ENCODE peak calls at places on chromosomes 7 and 10, in nine cellular contexts. M, K, T, W, G, U, X, S and J are unnamed samples.

GRCh38 chr10:24706479-24707118 is 17.1 kb downstream of the ARHGAP21 start:
- DNase-seq in G (peak), T (no peak), M (peak), S (peak), W (peak), K (no peak), X (peak), U (peak), J (peak)

GRCh38 chr10:86899128-86899527 is 58.3 kb downstream of the MMRN2 start:
- DNase-seq in U (no peak), K (no peak), M (no peak), W (no peak), T (no peak), S (no peak), X (no peak), G (no peak), J (no peak)

GRCh38 chr7:49037348-49038210 is 113.2 kb downstream of the CDC14C start:
- DNase-seq in X (no peak), K (no peak), T (no peak), M (no peak), G (no peak), S (no peak), W (no peak), U (no peak), J (no peak)

GRCh38 chr10:52314007-52314821 is at the start of gene DKK1:
- DNase-seq in W (peak), M (peak), G (no peak), X (peak), T (peak), U (peak), S (peak), K (no peak), J (no peak)

GRCh38 chr7:16465469-16466086 is at the start of gene SOSTDC1:
- DNase-seq in S (peak), T (no peak), M (no peak), K (no peak), G (no peak), U (no peak), X (peak), W (peak), J (no peak)

GRCh38 chr7:37312608-37313007 is 136.1 kb downstream of the ELMO1 start:
- DNase-seq in M (no peak), X (no peak), G (no peak), U (peak), W (no peak), S (no peak), T (no peak), K (no peak), J (no peak)

GRCh38 chr10:43043773-43044394 is 33.0 kb upstream of the RET start:
- DNase-seq in U (no peak), K (no peak), W (no peak), G (no peak), T (peak), S (no peak), X (no peak), M (no peak), J (no peak)

GRCh38 chr10:60397792-60398191 is 8.1 kb upstream of the ANK3 start:
- DNase-seq in T (no peak), M (peak), S (no peak), K (no peak), U (no peak), G (no peak), W (no peak), X (peak), J (no peak)

GRCh38 chr7:80721880-80722595 is 83.6 kb downstream of the CD36 start:
- DNase-seq in M (peak), U (peak), T (peak), K (no peak), G (no peak), X (peak), S (peak), W (peak), J (peak)

GRCh38 chr7:73972614-73973013 is 55.4 kb upstream of the ELN start:
- DNase-seq in U (no peak), M (no peak), X (no peak), G (no peak), T (peak), K (no peak), S (no peak), W (no peak), J (no peak)

GRCh38 chr10:84256510-84257342 is 11.9 kb downstream of the RGR start:
- DNase-seq in U (no peak), K (peak), X (peak), S (peak), W (peak), M (peak), T (no peak), G (peak), J (peak)

GRCh38 chr10:4527281-4527960 is 298.6 kb upstream of the AKR1E2 start:
- DNase-seq in K (no peak), W (peak), M (peak), G (no peak), X (peak), T (no peak), S (no peak), U (no peak), J (peak)

GRCh38 chr7:151122276-151122675 is 36.0 kb downstream of the AGAP3 start:
- DNase-seq in G (no peak), W (no peak), M (no peak), U (no peak), X (no peak), T (peak), S (no peak), K (no peak), J (no peak)

GRCh38 chr10:44578271-44578670 is 193.4 kb upstream of the CXCL12 start:
- DNase-seq in X (no peak), M (no peak), K (peak), W (no peak), U (no peak), G (no peak), S (no peak), T (no peak), J (no peak)

GRCh38 chr10:88019753-88020152 is 156.3 kb downstream of the PTEN start:
- DNase-seq in W (no peak), X (peak), K (no peak), M (peak), T (no peak), G (no peak), S (no peak), U (peak), J (no peak)

GRCh38 chr7:130831817-130832481 is 97.9 kb upstream of the KLF14 start:
- DNase-seq in T (no peak), U (peak), M (peak), S (peak), K (peak), G (peak), X (peak), W (peak), J (no peak)

GRCh38 chr10:36675458-36675880 is 449.9 kb upstream of the ANKRD30A start:
- DNase-seq in X (peak), G (no peak), U (peak), T (no peak), M (peak), K (no peak), S (no peak), W (peak), J (peak)

GRCh38 chr7:46955526-46955925 is 626.4 kb downstream of the TNS3 start:
- DNase-seq in W (peak), K (no peak), T (no peak), M (no peak), X (no peak), U (no peak), S (no peak), G (no peak), J (no peak)

GRCh38 chr7:46649896-46650295 is 728.8 kb upstream of the IGFBP3 start:
- DNase-seq in M (no peak), X (no peak), G (no peak), T (no peak), S (no peak), U (no peak), W (no peak), K (no peak), J (no peak)

GRCh38 chr7:129889133-129889854 is 63.5 kb downstream of the UBE2H start:
- DNase-seq in S (no peak), G (no peak), X (no peak), K (no peak), M (peak), U (peak), T (no peak), W (no peak), J (no peak)

GRCh38 chr7:14748461-14748860 is 154.1 kb downstream of the DGKB start:
- DNase-seq in G (no peak), X (peak), M (peak), K (no peak), T (no peak), S (no peak), U (peak), W (peak), J (peak)

GRCh38 chr7:118642396-118642795 is 417.9 kb downstream of the ANKRD7 start:
- DNase-seq in X (no peak), U (peak), K (no peak), W (no peak), G (no peak), M (no peak), T (no peak), S (no peak), J (no peak)

GRCh38 chr10:24428410-24428782 is 219.5 kb downstream of the KIAA1217 start:
- DNase-seq in M (peak), T (no peak), X (peak), W (peak), K (no peak), G (no peak), S (no peak), U (peak), J (no peak)

GRCh38 chr7:87220734-87221215 is 1.2 kb upstream of the TMEM243 start:
- DNase-seq in K (no peak), U (peak), X (peak), S (peak), T (no peak), G (no peak), W (peak), M (no peak), J (no peak)

GRCh38 chr10:86668297-86669165 is at the start of gene LDB3:
- DNase-seq in S (peak), W (no peak), G (no peak), K (peak), T (no peak), U (peak), X (no peak), M (peak), J (no peak)

GRCh38 chr7:87312215-87312865 is 33.1 kb upstream of the CROT start:
- DNase-seq in X (peak), M (peak), G (peak), S (peak), W (peak), U (peak), T (no peak), K (peak), J (peak)

GRCh38 chr10:4195214-4195613 is 410.2 kb upstream of the KLF6 start:
- DNase-seq in S (no peak), X (peak), T (no peak), U (peak), G (no peak), W (peak), M (peak), K (no peak), J (no peak)

GRCh38 chr7:74481458-74482324 is 28.0 kb downstream of the GTF2IRD1 start:
- DNase-seq in S (no peak), U (peak), M (peak), W (peak), T (no peak), G (no peak), X (peak), K (no peak), J (no peak)

GRCh38 chr10:132850896-132851295 is 64.9 kb upstream of the NKX6-2 start:
- DNase-seq in S (no peak), U (no peak), W (no peak), K (peak), X (no peak), G (no peak), T (no peak), M (no peak), J (no peak)

GRCh38 chr10:133445751-133446708 is 7.7 kb upstream of the SCART1 start:
- DNase-seq in T (no peak), G (no peak), M (no peak), S (peak), U (no peak), W (no peak), K (no peak), X (no peak), J (no peak)

GRCh38 chr7:124810605-124811004 is 45.0 kb upstream of the GPR37 start:
- DNase-seq in T (no peak), U (no peak), G (no peak), W (no peak), M (no peak), K (no peak), S (no peak), X (no peak), J (no peak)

GRCh38 chr7:108452707-108453106 is 3.5 kb downstream of the NRCAM start:
- DNase-seq in M (peak), W (peak), X (peak), G (no peak), K (peak), S (peak), U (peak), T (no peak), J (no peak)

GRCh38 chr10:129730272-129730992 is 233.6 kb downstream of the EBF3 start:
- DNase-seq in X (no peak), M (no peak), S (no peak), U (no peak), G (no peak), T (no peak), K (no peak), W (no peak), J (no peak)

GRCh38 chr7:1986366-1987083 is 246.2 kb downstream of the MAD1L1 start:
- DNase-seq in W (no peak), X (no peak), T (peak), M (no peak), S (no peak), U (no peak), K (no peak), G (peak), J (no peak)

GRCh38 chr10:9102026-9102425 is 1047.5 kb downstream of the GATA3 start:
- DNase-seq in G (no peak), M (no peak), W (peak), T (no peak), X (no peak), U (no peak), K (no peak), S (peak), J (no peak)

GRCh38 chr10:65204999-65205398 is 1683.8 kb downstream of the REEP3 start:
- DNase-seq in K (no peak), W (no peak), M (no peak), T (no peak), U (no peak), S (no peak), G (no peak), X (no peak), J (no peak)

GRCh38 chr10:109996225-109996624 is 11.6 kb upstream of the ADD3 start:
- DNase-seq in G (no peak), T (no peak), W (peak), X (peak), M (no peak), S (peak), K (peak), U (no peak), J (no peak)
- H3K4me3 ChIP-seq in G (no peak), T (no peak), W (no peak), X (no peak), M (no peak), S (no peak), K (no peak), U (no peak), J (no peak)

GRCh38 chr7:141057788-141058187 is 16.1 kb upstream of the TMEM178B start:
- DNase-seq in S (no peak), W (no peak), U (no peak), X (no peak), K (no peak), T (no peak), M (no peak), G (no peak), J (no peak)

GRCh38 chr7:141053626-141054025 is 20.2 kb upstream of the TMEM178B start:
- DNase-seq in W (no peak), U (no peak), S (no peak), X (no peak), M (no peak), G (peak), T (no peak), K (no peak), J (no peak)

DNA sequence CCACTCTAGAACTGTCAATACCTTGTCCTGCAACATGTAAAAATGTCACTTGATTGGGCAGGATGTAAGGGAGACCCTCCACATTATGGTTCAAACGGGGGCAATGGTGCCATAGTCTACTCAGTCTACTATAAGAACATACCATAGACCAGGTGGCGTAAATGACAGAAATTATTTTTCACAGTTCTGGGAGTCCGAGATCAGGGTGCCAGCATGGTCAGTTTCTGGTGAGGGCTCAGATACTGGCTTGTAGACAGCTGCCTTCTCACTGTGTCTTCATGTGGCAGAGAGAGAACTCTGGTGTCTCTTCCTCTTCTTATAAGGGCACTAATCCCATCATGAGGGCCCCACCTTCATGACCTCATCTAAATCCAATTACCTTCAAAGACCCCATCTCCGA is 18.7 kb upstream of the TMEM178B start:
- DNase-seq in K (no peak), X (no peak), T (no peak), G (no peak), U (no peak), M (no peak), S (no peak), W (no peak), J (no peak)
- H3K4me3 ChIP-seq in K (no peak), X (no peak), T (no peak), G (no peak), U (no peak), M (no peak), S (no peak), W (no peak), J (no peak)

GRCh38 chr7:157339777-157340677 is 3.2 kb downstream of the DNAJB6 start:
- DNase-seq in S (peak), K (peak), W (peak), X (peak), U (peak), G (peak), T (peak), M (peak), J (peak)

GRCh38 chr7:157336383-157337315 is at the start of gene DNAJB6:
- DNase-seq in S (peak), G (peak), U (peak), W (peak), X (peak), K (peak), M (peak), T (peak), J (peak)

GRCh38 chr7:157335256-157335655 is 1.5 kb upstream of the DNAJB6 start:
- DNase-seq in K (no peak), M (no peak), U (no peak), X (peak), S (no peak), T (no peak), W (no peak), G (no peak), J (no peak)

GRCh38 chr7:157335991-157336382 is 817 bp upstream of the DNAJB6 start:
- DNase-seq in G (no peak), W (no peak), X (no peak), T (no peak), K (no peak), M (no peak), U (no peak), S (no peak), J (no peak)

DNA sequence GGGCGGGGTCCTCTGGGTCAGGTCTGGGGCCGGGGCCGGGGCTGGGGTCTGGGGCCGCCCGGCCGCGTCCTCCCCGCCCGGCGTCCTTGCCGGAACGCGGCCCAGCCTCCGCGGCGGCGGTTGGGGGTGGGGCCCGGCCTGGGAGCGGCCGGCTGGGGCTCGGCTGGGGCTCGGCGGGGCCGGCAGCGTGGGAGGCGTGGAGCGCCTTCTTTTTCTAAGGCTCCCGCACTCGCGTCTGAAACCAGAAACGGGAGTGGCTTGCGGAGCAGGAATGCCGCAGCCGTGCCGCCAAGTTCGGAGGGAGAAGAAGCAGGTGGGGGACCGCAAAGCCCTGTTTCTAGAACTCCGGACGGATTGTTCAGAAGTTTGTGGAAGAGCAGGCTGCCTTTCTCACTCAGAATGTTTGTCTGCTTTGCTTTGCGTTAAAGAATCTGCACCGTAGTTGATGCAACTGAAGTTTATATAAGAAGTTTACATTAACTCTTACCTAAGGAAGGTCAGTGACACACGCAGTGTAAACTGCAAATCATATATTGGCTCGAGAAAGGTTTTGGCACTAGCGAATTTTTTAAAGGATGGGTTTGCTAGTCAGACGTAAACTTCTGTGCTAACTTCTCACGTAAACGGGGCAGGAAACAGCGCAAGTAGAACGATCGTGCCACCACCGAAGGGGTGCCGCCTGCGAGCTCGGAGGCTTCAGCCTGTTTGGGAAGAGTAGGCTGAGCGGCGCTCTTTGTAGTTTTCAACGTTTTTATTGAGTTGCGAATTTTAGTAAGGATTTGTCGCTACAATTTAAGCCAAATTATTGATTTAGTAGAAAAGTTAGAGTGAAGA is 729 bp downstream of the DNAJB6 start:
- DNase-seq in W (peak), K (peak), M (peak), G (peak), S (peak), T (peak), U (peak), X (peak), J (peak)
- H3K4me3 ChIP-seq in W (peak), K (peak), M (peak), G (peak), S (peak), T (peak), U (peak), X (peak), J (peak)

GRCh38 chr10:121041906-121042305 is 190.7 kb downstream of the WDR11 start:
- DNase-seq in G (no peak), T (no peak), S (no peak), X (no peak), U (no peak), K (no peak), W (no peak), M (no peak), J (no peak)
- H3K4me3 ChIP-seq in G (no peak), T (no peak), S (no peak), X (no peak), U (no peak), K (no peak), W (no peak), M (no peak), J (no peak)

GRCh38 chr7:41699532-41699931 is 3.4 kb downstream of the INHBA start:
- DNase-seq in M (peak), K (no peak), U (peak), T (peak), G (no peak), W (peak), X (peak), S (no peak), J (no peak)
- H3K4me3 ChIP-seq in M (peak), K (no peak), U (peak), T (peak), G (no peak), W (peak), X (peak), S (peak), J (peak)

DNA sequence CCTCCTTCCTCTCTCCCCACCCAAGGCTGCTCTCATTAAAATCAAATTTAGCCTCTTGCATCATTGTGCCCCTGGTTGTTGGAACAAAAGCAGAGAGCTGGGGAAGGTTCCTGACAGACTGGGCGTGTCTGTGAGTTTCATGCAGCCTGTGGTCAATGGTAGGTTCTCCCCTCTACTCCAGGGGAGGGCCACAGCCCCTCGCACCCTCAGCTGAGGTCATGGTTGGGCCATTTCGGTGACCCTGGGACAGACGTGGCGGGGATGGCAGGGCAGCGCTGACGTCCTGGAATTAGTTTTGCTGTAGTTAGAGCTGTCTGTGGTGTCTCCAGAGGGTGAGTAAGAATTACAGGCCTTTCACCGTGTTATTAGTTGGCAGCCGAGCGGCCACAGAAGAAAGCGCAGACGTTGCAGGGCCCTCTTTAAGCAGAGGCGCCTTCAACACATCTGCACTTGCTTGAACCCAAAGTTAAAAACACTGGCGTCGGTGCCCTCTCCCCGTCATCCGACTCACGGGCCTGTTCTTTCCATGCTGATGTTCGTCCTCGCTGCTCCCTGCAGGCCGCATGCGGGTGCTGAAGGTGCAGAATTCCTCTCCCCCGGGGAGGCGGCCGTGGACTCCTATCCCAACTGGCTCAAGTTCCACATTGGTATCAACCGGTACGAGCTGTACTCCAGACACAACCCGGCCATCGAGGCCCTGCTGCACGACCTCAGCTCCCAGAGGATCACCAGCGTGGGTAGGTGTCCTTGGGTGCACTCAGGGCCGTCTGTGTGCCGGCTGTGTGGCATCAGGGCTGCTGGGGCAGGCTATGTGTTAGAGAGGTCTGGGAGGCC is 2.8 kb downstream of the FAM20C start:
- DNase-seq in W (peak), S (no peak), U (no peak), M (peak), K (no peak), G (no peak), T (no peak), X (peak), J (no peak)
- H3K4me3 ChIP-seq in W (peak), S (peak), U (peak), M (peak), K (no peak), G (no peak), T (peak), X (peak), J (peak)